ENCODE peak calls at places on chromosomes 7 and 10, in nine cellular contexts. One of them, this sample, is unnamed.

GRCh38 chr10:76647276-76647675 is 990.3 kb downstream of the KCNMA1 start:
- DNase-seq in GM12891: no peak
- DNase-seq in K562: no peak
- DNase-seq in sigmoid colon: no peak
- DNase-seq in esophagus muscularis mucosa: no peak
- DNase-seq in transverse colon: no peak
- DNase-seq in H1: no peak
- DNase-seq in stomach: no peak
- DNase-seq in GM23338: no peak
- DNase-seq in this sample: no peak

GRCh38 chr7:53996856-53997255 is 545.3 kb upstream of the VSTM2A start:
- DNase-seq in GM12891: no peak
- DNase-seq in K562: no peak
- DNase-seq in sigmoid colon: no peak
- DNase-seq in esophagus muscularis mucosa: no peak
- DNase-seq in transverse colon: no peak
- DNase-seq in H1: no peak
- DNase-seq in stomach: no peak
- DNase-seq in GM23338: no peak
- DNase-seq in this sample: no peak

GRCh38 chr7:21108182-21108581 is 319.7 kb upstream of the SP4 start:
- DNase-seq in GM12891: no peak
- DNase-seq in K562: no peak
- DNase-seq in sigmoid colon: no peak
- DNase-seq in esophagus muscularis mucosa: no peak
- DNase-seq in transverse colon: peak
- DNase-seq in H1: no peak
- DNase-seq in stomach: peak
- DNase-seq in GM23338: peak
- DNase-seq in this sample: no peak

GRCh38 chr7:12107841-12108249 is 103.2 kb upstream of the TMEM106B start:
- DNase-seq in GM12891: no peak
- DNase-seq in K562: no peak
- DNase-seq in sigmoid colon: no peak
- DNase-seq in esophagus muscularis mucosa: no peak
- DNase-seq in transverse colon: no peak
- DNase-seq in H1: no peak
- DNase-seq in stomach: no peak
- DNase-seq in GM23338: no peak
- DNase-seq in this sample: no peak

GRCh38 chr7:137990251-137990901 is 11.5 kb downstream of the CREB3L2 start:
- DNase-seq in GM12891: no peak
- DNase-seq in K562: no peak
- DNase-seq in sigmoid colon: no peak
- DNase-seq in esophagus muscularis mucosa: no peak
- DNase-seq in transverse colon: no peak
- DNase-seq in H1: no peak
- DNase-seq in stomach: no peak
- DNase-seq in GM23338: no peak
- DNase-seq in this sample: no peak

GRCh38 chr10:22750131-22750530 is 35.8 kb upstream of the PIP4K2A start:
- DNase-seq in GM12891: no peak
- DNase-seq in K562: no peak
- DNase-seq in sigmoid colon: no peak
- DNase-seq in esophagus muscularis mucosa: no peak
- DNase-seq in transverse colon: no peak
- DNase-seq in H1: no peak
- DNase-seq in stomach: no peak
- DNase-seq in GM23338: no peak
- DNase-seq in this sample: no peak

GRCh38 chr10:107733328-107733727 is 568.8 kb upstream of the SORCS1 start:
- DNase-seq in GM12891: no peak
- DNase-seq in K562: no peak
- DNase-seq in sigmoid colon: no peak
- DNase-seq in esophagus muscularis mucosa: no peak
- DNase-seq in transverse colon: no peak
- DNase-seq in H1: no peak
- DNase-seq in stomach: no peak
- DNase-seq in GM23338: no peak
- DNase-seq in this sample: no peak

GRCh38 chr10:64503429-64503828 is 982.2 kb downstream of the REEP3 start:
- DNase-seq in GM12891: no peak
- DNase-seq in K562: no peak
- DNase-seq in sigmoid colon: no peak
- DNase-seq in esophagus muscularis mucosa: no peak
- DNase-seq in transverse colon: no peak
- DNase-seq in H1: no peak
- DNase-seq in stomach: no peak
- DNase-seq in GM23338: peak
- DNase-seq in this sample: no peak

GRCh38 chr10:71713135-71714040 is 6.2 kb downstream of the C10orf105 start:
- DNase-seq in GM12891: no peak
- DNase-seq in K562: peak
- DNase-seq in sigmoid colon: peak
- DNase-seq in esophagus muscularis mucosa: peak
- DNase-seq in transverse colon: peak
- DNase-seq in H1: no peak
- DNase-seq in stomach: peak
- DNase-seq in GM23338: peak
- DNase-seq in this sample: peak

GRCh38 chr10:50511512-50512213 is 112.1 kb downstream of the SGMS1 start:
- DNase-seq in GM12891: no peak
- DNase-seq in K562: peak
- DNase-seq in sigmoid colon: no peak
- DNase-seq in esophagus muscularis mucosa: no peak
- DNase-seq in transverse colon: no peak
- DNase-seq in H1: no peak
- DNase-seq in stomach: no peak
- DNase-seq in GM23338: no peak
- DNase-seq in this sample: no peak

GRCh38 chr10:132915411-132915810 is 27.0 kb downstream of the CFAP46 start:
- DNase-seq in GM12891: no peak
- DNase-seq in K562: no peak
- DNase-seq in sigmoid colon: peak
- DNase-seq in esophagus muscularis mucosa: no peak
- DNase-seq in transverse colon: peak
- DNase-seq in H1: no peak
- DNase-seq in stomach: no peak
- DNase-seq in GM23338: no peak
- DNase-seq in this sample: no peak

GRCh38 chr7:107105591-107106245 is 61.2 kb downstream of the PRKAR2B start:
- DNase-seq in GM12891: no peak
- DNase-seq in K562: no peak
- DNase-seq in sigmoid colon: no peak
- DNase-seq in esophagus muscularis mucosa: no peak
- DNase-seq in transverse colon: no peak
- DNase-seq in H1: no peak
- DNase-seq in stomach: no peak
- DNase-seq in GM23338: no peak
- DNase-seq in this sample: no peak

GRCh38 chr10:99571816-99572215 is 39.1 kb downstream of the NKX2-3 start:
- DNase-seq in GM12891: no peak
- DNase-seq in K562: no peak
- DNase-seq in sigmoid colon: no peak
- DNase-seq in esophagus muscularis mucosa: no peak
- DNase-seq in transverse colon: no peak
- DNase-seq in H1: no peak
- DNase-seq in stomach: no peak
- DNase-seq in GM23338: no peak
- DNase-seq in this sample: no peak

GRCh38 chr7:831596-832291 is 532 bp upstream of the SUN1 start:
- DNase-seq in GM12891: peak
- DNase-seq in K562: peak
- DNase-seq in sigmoid colon: no peak
- DNase-seq in esophagus muscularis mucosa: no peak
- DNase-seq in transverse colon: no peak
- DNase-seq in H1: no peak
- DNase-seq in stomach: no peak
- DNase-seq in GM23338: no peak
- DNase-seq in this sample: no peak

GRCh38 chr10:97016728-97017473 is 168.9 kb downstream of the SLIT1 start:
- DNase-seq in GM12891: peak
- DNase-seq in K562: no peak
- DNase-seq in sigmoid colon: no peak
- DNase-seq in esophagus muscularis mucosa: no peak
- DNase-seq in transverse colon: no peak
- DNase-seq in H1: no peak
- DNase-seq in stomach: no peak
- DNase-seq in GM23338: peak
- DNase-seq in this sample: no peak

GRCh38 chr7:157501576-157501975 is 164.8 kb downstream of the DNAJB6 start:
- DNase-seq in GM12891: no peak
- DNase-seq in K562: no peak
- DNase-seq in sigmoid colon: peak
- DNase-seq in esophagus muscularis mucosa: no peak
- DNase-seq in transverse colon: no peak
- DNase-seq in H1: no peak
- DNase-seq in stomach: peak
- DNase-seq in GM23338: no peak
- DNase-seq in this sample: no peak

GRCh38 chr7:141071260-141071854 is 2.5 kb upstream of the TMEM178B start:
- DNase-seq in GM12891: peak
- DNase-seq in K562: peak
- DNase-seq in sigmoid colon: peak
- DNase-seq in esophagus muscularis mucosa: no peak
- DNase-seq in transverse colon: peak
- DNase-seq in H1: peak
- DNase-seq in stomach: no peak
- DNase-seq in GM23338: peak
- DNase-seq in this sample: no peak

GRCh38 chr7:149097088-149097487 is 6.6 kb upstream of the ZNF786 start:
- DNase-seq in GM12891: no peak
- DNase-seq in K562: no peak
- DNase-seq in sigmoid colon: no peak
- DNase-seq in esophagus muscularis mucosa: no peak
- DNase-seq in transverse colon: no peak
- DNase-seq in H1: no peak
- DNase-seq in stomach: no peak
- DNase-seq in GM23338: peak
- DNase-seq in this sample: no peak

GRCh38 chr7:11343818-11344413 is 370.2 kb downstream of the PHF14 start:
- DNase-seq in GM12891: no peak
- DNase-seq in K562: peak
- DNase-seq in sigmoid colon: no peak
- DNase-seq in esophagus muscularis mucosa: no peak
- DNase-seq in transverse colon: no peak
- DNase-seq in H1: no peak
- DNase-seq in stomach: no peak
- DNase-seq in GM23338: peak
- DNase-seq in this sample: no peak

GRCh38 chr10:33335550-33335799 is 1.0 kb upstream of the NRP1 start:
- DNase-seq in GM12891: peak
- DNase-seq in K562: no peak
- DNase-seq in sigmoid colon: no peak
- DNase-seq in esophagus muscularis mucosa: no peak
- DNase-seq in transverse colon: peak
- DNase-seq in H1: no peak
- DNase-seq in stomach: no peak
- DNase-seq in GM23338: peak
- DNase-seq in this sample: no peak

GRCh38 chr10:30540286-30540685 is 89.3 kb downstream of the LYZL2 start:
- DNase-seq in GM12891: no peak
- DNase-seq in K562: no peak
- DNase-seq in sigmoid colon: no peak
- DNase-seq in esophagus muscularis mucosa: no peak
- DNase-seq in transverse colon: no peak
- DNase-seq in H1: no peak
- DNase-seq in stomach: no peak
- DNase-seq in GM23338: no peak
- DNase-seq in this sample: no peak

GRCh38 chr7:108072739-108073138 is 57.4 kb downstream of the LAMB4 start:
- DNase-seq in GM12891: no peak
- DNase-seq in K562: no peak
- DNase-seq in sigmoid colon: no peak
- DNase-seq in esophagus muscularis mucosa: no peak
- DNase-seq in transverse colon: no peak
- DNase-seq in H1: no peak
- DNase-seq in stomach: no peak
- DNase-seq in GM23338: no peak
- DNase-seq in this sample: no peak

GRCh38 chr10:60664859-60665258 is 113.4 kb upstream of the CDK1 start:
- DNase-seq in GM12891: no peak
- DNase-seq in K562: no peak
- DNase-seq in sigmoid colon: no peak
- DNase-seq in esophagus muscularis mucosa: no peak
- DNase-seq in transverse colon: no peak
- DNase-seq in H1: no peak
- DNase-seq in stomach: no peak
- DNase-seq in GM23338: peak
- DNase-seq in this sample: no peak

GRCh38 chr7:51352174-51353145 is 35.9 kb upstream of the COBL start:
- DNase-seq in GM12891: no peak
- DNase-seq in K562: peak
- DNase-seq in sigmoid colon: no peak
- DNase-seq in esophagus muscularis mucosa: no peak
- DNase-seq in transverse colon: no peak
- DNase-seq in H1: no peak
- DNase-seq in stomach: no peak
- DNase-seq in GM23338: peak
- DNase-seq in this sample: no peak
- TF ChIP-seq POLR2AphosphoS5 in GM12891: no peak
- TF ChIP-seq POLR2AphosphoS5 in K562: no peak
- TF ChIP-seq POLR2AphosphoS5 in sigmoid colon: no peak
- TF ChIP-seq POLR2AphosphoS5 in esophagus muscularis mucosa: no peak
- TF ChIP-seq POLR2AphosphoS5 in transverse colon: no peak
- TF ChIP-seq POLR2AphosphoS5 in H1: no peak
- TF ChIP-seq POLR2AphosphoS5 in stomach: no peak
- TF ChIP-seq POLR2AphosphoS5 in GM23338: no peak
- TF ChIP-seq POLR2AphosphoS5 in this sample: no peak

GRCh38 chr10:79070611-79071534 is 2.1 kb downstream of the ZMIZ1 start:
- DNase-seq in GM12891: no peak
- DNase-seq in K562: no peak
- DNase-seq in sigmoid colon: peak
- DNase-seq in esophagus muscularis mucosa: peak
- DNase-seq in transverse colon: peak
- DNase-seq in H1: peak
- DNase-seq in stomach: peak
- DNase-seq in GM23338: peak
- DNase-seq in this sample: peak
- TF ChIP-seq POLR2AphosphoS5 in GM12891: no peak
- TF ChIP-seq POLR2AphosphoS5 in K562: no peak
- TF ChIP-seq POLR2AphosphoS5 in sigmoid colon: peak
- TF ChIP-seq POLR2AphosphoS5 in esophagus muscularis mucosa: peak
- TF ChIP-seq POLR2AphosphoS5 in transverse colon: peak
- TF ChIP-seq POLR2AphosphoS5 in H1: no peak
- TF ChIP-seq POLR2AphosphoS5 in stomach: peak
- TF ChIP-seq POLR2AphosphoS5 in GM23338: no peak
- TF ChIP-seq POLR2AphosphoS5 in this sample: peak

GRCh38 chr7:130154501-130155317 is 50.5 kb downstream of the TMEM209 start:
- DNase-seq in GM12891: no peak
- DNase-seq in K562: peak
- DNase-seq in sigmoid colon: no peak
- DNase-seq in esophagus muscularis mucosa: no peak
- DNase-seq in transverse colon: no peak
- DNase-seq in H1: peak
- DNase-seq in stomach: peak
- DNase-seq in GM23338: peak
- DNase-seq in this sample: no peak
- TF ChIP-seq POLR2AphosphoS5 in GM12891: no peak
- TF ChIP-seq POLR2AphosphoS5 in K562: no peak
- TF ChIP-seq POLR2AphosphoS5 in sigmoid colon: no peak
- TF ChIP-seq POLR2AphosphoS5 in esophagus muscularis mucosa: no peak
- TF ChIP-seq POLR2AphosphoS5 in transverse colon: no peak
- TF ChIP-seq POLR2AphosphoS5 in H1: no peak
- TF ChIP-seq POLR2AphosphoS5 in stomach: no peak
- TF ChIP-seq POLR2AphosphoS5 in GM23338: no peak
- TF ChIP-seq POLR2AphosphoS5 in this sample: no peak

GRCh38 chr7:94050046-94050445 is 45.9 kb upstream of the BET1 start:
- DNase-seq in GM12891: no peak
- DNase-seq in K562: no peak
- DNase-seq in sigmoid colon: no peak
- DNase-seq in esophagus muscularis mucosa: no peak
- DNase-seq in transverse colon: peak
- DNase-seq in H1: no peak
- DNase-seq in stomach: no peak
- DNase-seq in GM23338: no peak
- DNase-seq in this sample: no peak
- TF ChIP-seq POLR2AphosphoS5 in GM12891: no peak
- TF ChIP-seq POLR2AphosphoS5 in K562: no peak
- TF ChIP-seq POLR2AphosphoS5 in sigmoid colon: no peak
- TF ChIP-seq POLR2AphosphoS5 in esophagus muscularis mucosa: no peak
- TF ChIP-seq POLR2AphosphoS5 in transverse colon: no peak
- TF ChIP-seq POLR2AphosphoS5 in H1: no peak
- TF ChIP-seq POLR2AphosphoS5 in stomach: no peak
- TF ChIP-seq POLR2AphosphoS5 in GM23338: no peak
- TF ChIP-seq POLR2AphosphoS5 in this sample: no peak

This sample was measured in breast epithelium.